ENCODE peak calls at places on chromosomes 1 and 21, in seven cellular contexts. A is pancreas, Y is esophagus squamous epithelium, I is aorta, E is adipocyte, P is PC-9, B is uterus. J is an unnamed sample. For H3K27me3, the result is how much of the 10 kb centered on the place peaks cover.

GRCh38 chr21:20856926-20857325 is 141.3 kb upstream of the NCAM2 start:
- DNase-seq in A (no peak), Y (no peak), I (no peak), E (no peak), P (no peak), B (no peak), J (no peak)

GRCh38 chr21:21309510-21309909 is 311.3 kb downstream of the NCAM2 start:
- DNase-seq in A (no peak), Y (no peak), I (no peak), E (peak), P (no peak), B (no peak), J (no peak)

GRCh38 chr21:33731447-33731846 is 89.1 kb downstream of the ITSN1 start:
- DNase-seq in A (no peak), Y (no peak), I (no peak), E (no peak), P (no peak), B (no peak), J (no peak)

GRCh38 chr1:99702221-99702620 is 56.3 kb downstream of the PALMD start:
- DNase-seq in A (no peak), Y (no peak), I (no peak), E (no peak), P (no peak), B (no peak), J (no peak)

GRCh38 chr1:21339402-21340229 is 49.4 kb upstream of the ECE1 start:
- DNase-seq in A (peak), Y (no peak), I (no peak), E (no peak), P (no peak), B (no peak), J (no peak)

GRCh38 chr1:163124812-163125211 is 55.7 kb downstream of the RGS4 start:
- DNase-seq in A (no peak), Y (no peak), I (no peak), E (no peak), P (no peak), B (no peak), J (no peak)

GRCh38 chr1:199273837-199274379 is 635.1 kb downstream of the PTPRC start:
- DNase-seq in A (peak), Y (no peak), I (no peak), E (peak), P (peak), B (no peak), J (peak)

GRCh38 chr1:179137623-179138235 is 55.9 kb downstream of the TOR3A start:
- DNase-seq in A (no peak), Y (no peak), I (no peak), E (peak), P (no peak), B (no peak), J (no peak)

GRCh38 chr1:232899839-232900238 is 50.6 kb upstream of the NTPCR start:
- DNase-seq in A (no peak), Y (no peak), I (no peak), E (no peak), P (no peak), B (no peak), J (no peak)

GRCh38 chr1:245997471-245998258 is 509.4 kb downstream of the SMYD3 start:
- DNase-seq in A (peak), Y (no peak), I (no peak), E (no peak), P (no peak), B (no peak), J (peak)

GRCh38 chr1:36807262-36807661 is 227.1 kb downstream of the GRIK3 start:
- DNase-seq in A (no peak), Y (no peak), I (no peak), E (no peak), P (no peak), B (no peak), J (no peak)

GRCh38 chr1:185315364-185316108 is 1.5 kb downstream of the IVNS1ABP start:
- DNase-seq in A (no peak), Y (no peak), I (no peak), E (peak), P (no peak), B (no peak), J (peak)

GRCh38 chr21:30582850-30583249 is 7.3 kb downstream of the KRTAP22-2 start:
- DNase-seq in A (no peak), Y (no peak), I (no peak), E (no peak), P (no peak), B (no peak), J (no peak)

GRCh38 chr1:225260319-225260718 is 167.5 kb downstream of the LBR start:
- DNase-seq in A (no peak), Y (no peak), I (no peak), E (no peak), P (no peak), B (no peak), J (no peak)

GRCh38 chr1:24929091-24929875 is 793 bp downstream of the RUNX3 start:
- DNase-seq in A (no peak), Y (no peak), I (peak), E (no peak), P (no peak), B (no peak), J (no peak)

GRCh38 chr1:203282720-203283542 is 22.4 kb upstream of the BTG2 start:
- DNase-seq in A (peak), Y (no peak), I (peak), E (no peak), P (no peak), B (no peak), J (no peak)

GRCh38 chr1:110083453-110084225 is 13.2 kb upstream of the ALX3 start:
- DNase-seq in A (no peak), Y (no peak), I (no peak), E (peak), P (no peak), B (no peak), J (no peak)

GRCh38 chr1:8004803-8005573 is 21.1 kb downstream of the ERRFI1 start:
- DNase-seq in A (peak), Y (peak), I (peak), E (peak), P (peak), B (peak), J (peak)

GRCh38 chr1:108816049-108816882 is 40.6 kb downstream of the AKNAD1 start:
- DNase-seq in A (peak), Y (no peak), I (peak), E (peak), P (peak), B (peak), J (peak)

GRCh38 chr1:2053217-2053616 is 3.0 kb downstream of the PRKCZ start:
- DNase-seq in A (no peak), Y (no peak), I (no peak), E (no peak), P (no peak), B (no peak), J (no peak)

GRCh38 chr1:2052756-2053155 is 2.5 kb downstream of the PRKCZ start:
- DNase-seq in A (no peak), Y (no peak), I (no peak), E (no peak), P (no peak), B (no peak), J (no peak)

GRCh38 chr1:2052096-2052569 is 1.9 kb downstream of the PRKCZ start:
- DNase-seq in A (no peak), Y (no peak), I (no peak), E (no peak), P (no peak), B (no peak), J (no peak)

GRCh38 chr1:2054560-2054959 is 4.3 kb downstream of the PRKCZ start:
- DNase-seq in A (no peak), Y (no peak), I (no peak), E (no peak), P (no peak), B (no peak), J (no peak)

GRCh38 chr1:2053784-2054376 is 3.7 kb downstream of the PRKCZ start:
- DNase-seq in A (no peak), Y (no peak), I (no peak), E (no peak), P (no peak), B (no peak), J (no peak)
- H3K4me3 ChIP-seq in A (no peak), Y (no peak), I (no peak), E (no peak), P (no peak), B (no peak), J (no peak)

DNA sequence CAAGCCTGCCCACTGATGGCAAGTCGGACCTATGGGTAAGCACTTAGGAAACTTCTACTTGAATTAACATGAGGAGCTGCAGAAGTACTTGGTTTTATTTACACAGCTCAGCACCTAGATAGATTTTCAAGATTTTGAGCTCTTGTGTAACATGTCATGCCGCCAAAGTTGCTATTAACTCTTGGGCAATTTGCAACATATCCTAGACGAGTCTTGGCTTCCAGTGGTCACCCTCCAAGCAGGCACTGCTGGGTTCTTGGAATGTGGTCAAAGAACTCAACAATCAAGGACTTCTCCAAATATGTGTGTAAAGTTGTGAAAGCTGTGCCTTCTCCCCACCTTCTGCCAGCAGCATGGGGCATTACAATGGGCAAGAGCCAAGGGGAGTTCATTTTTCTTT is 17.8 kb upstream of the GUCA2B start:
- DNase-seq in A (no peak), Y (no peak), I (no peak), E (peak), P (peak), B (no peak), J (no peak)
- H3K27me3 ChIP-seq in A (under half), Y (under half), I (under half), E (under half), P (under half), B (under half), J (under half)

DNA sequence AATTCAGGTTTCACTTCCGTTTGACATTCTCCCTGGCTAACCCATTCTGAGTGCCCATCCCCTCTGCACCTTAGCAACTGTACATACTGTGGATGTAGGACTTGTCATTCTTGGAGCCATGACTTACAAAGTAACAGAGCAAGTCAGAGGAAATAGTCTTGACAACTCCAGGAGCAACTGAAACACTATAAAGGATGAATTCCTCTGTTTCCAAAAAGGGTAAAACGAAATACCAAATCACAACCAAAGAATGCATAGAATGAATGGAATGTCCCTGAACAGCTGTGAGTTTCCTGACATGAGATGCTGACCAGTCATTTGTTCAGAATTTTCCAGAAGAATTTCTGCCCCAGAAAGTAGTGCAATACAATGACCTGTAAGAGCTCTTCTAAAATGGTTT is 66.6 kb downstream of the KCNJ6 start:
- DNase-seq in A (no peak), Y (no peak), I (no peak), E (peak), P (no peak), B (no peak), J (no peak)
- H3K4me3 ChIP-seq in A (no peak), Y (no peak), I (no peak), E (no peak), P (no peak), B (no peak), J (no peak)

DNA sequence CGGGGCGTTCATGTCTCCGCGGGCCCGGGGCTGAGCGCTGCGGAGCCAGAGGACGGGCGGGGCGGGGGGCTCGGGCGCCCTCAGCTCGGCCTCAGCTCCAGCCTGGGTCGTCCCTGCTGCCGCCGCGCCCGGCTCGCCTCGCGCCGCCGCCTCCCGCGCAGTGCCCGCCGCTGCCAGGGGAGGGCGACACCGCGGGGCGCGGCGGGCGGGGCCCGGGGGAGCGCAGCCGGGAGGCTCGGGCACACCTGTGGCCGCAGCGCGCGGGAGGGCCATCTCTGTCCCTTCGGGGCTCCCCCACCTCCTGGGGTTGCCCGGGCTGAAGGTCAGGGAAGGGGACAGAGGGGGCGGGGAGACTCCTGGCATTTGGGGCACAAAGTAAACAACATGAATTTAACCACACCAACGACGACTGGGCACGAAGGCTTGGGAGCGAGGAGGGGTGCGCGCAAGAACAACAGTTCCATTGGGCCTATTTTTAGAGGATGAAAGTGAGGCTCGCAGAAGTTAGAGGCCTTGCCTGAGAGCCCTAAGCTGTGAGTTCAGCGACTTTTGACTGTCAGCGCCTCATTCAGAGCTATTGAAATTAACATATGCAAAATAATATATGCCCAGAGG is at the start of gene FAM131C:
- DNase-seq in A (peak), Y (no peak), I (no peak), E (peak), P (no peak), B (no peak), J (peak)
- H3K27me3 ChIP-seq in A (under half), Y (under half), I (under half), E (under half), P (under half), B (under half), J (under half)